ENCODE peak calls at places on chromosome 5, in ten cellular contexts. M is COR-L47; J is putamen; F is CD4-positive, alpha-beta memory T cell; R is D721Med; N is A172; U is right cardiac atrium; O is epithelial cell of esophagus; X is right lobe of liver; H is left ventricle myocardium inferior. A is an unnamed sample.

GRCh38 chr5:176415240-176416122 is 858 bp downstream of the CLTB start:
- DNase-seq in H (no peak), M (no peak), R (no peak), O (peak; percentile 75), F (no peak), X (no peak), N (peak; percentile 57), U (peak; percentile 71), J (no peak), A (peak; percentile 48)

GRCh38 chr5:154189256-154189818 is 1.2 kb upstream of the GALNT10 start:
- DNase-seq in F (no peak), M (no peak), X (peak; percentile 38), O (no peak), U (peak; percentile 65), J (no peak), H (peak; percentile 18), N (no peak), R (no peak), A (peak; percentile 44)

GRCh38 chr5:163978897-163979296 is 473.5 kb downstream of the MAT2B start:
- DNase-seq in F (no peak), R (no peak), X (no peak), N (no peak), M (no peak), J (no peak), O (peak; percentile 46), U (no peak), H (no peak), A (no peak)

GRCh38 chr5:76252437-76252836 is 150.6 kb upstream of the IQGAP2 start:
- DNase-seq in U (no peak), R (no peak), N (peak; percentile 11), J (no peak), X (no peak), F (no peak), O (peak; percentile 42), M (no peak), H (no peak), A (no peak)

GRCh38 chr5:73917433-73917832 is 291.4 kb downstream of the ARHGEF28 start:
- DNase-seq in X (peak; percentile 74), M (peak; percentile 82), O (no peak), F (no peak), N (no peak), H (peak; percentile 41), U (peak; percentile 66), R (no peak), J (no peak), A (no peak)

GRCh38 chr5:37875051-37875787 is 35.4 kb upstream of the GDNF start:
- DNase-seq in J (no peak), O (peak; percentile 89), M (no peak), R (no peak), H (no peak), X (no peak), U (no peak), N (peak; percentile 33), F (no peak), A (no peak)

GRCh38 chr5:157130933-157131332 is 11.7 kb downstream of the MED7 start:
- DNase-seq in U (no peak), R (no peak), O (peak; percentile 20), J (no peak), X (no peak), M (no peak), H (no peak), N (peak; percentile 17), F (no peak), A (no peak)

GRCh38 chr5:501040-501832 is 23.0 kb downstream of the SLC9A3 start:
- DNase-seq in N (no peak), R (no peak), H (no peak), M (no peak), J (no peak), F (no peak), X (no peak), O (no peak), U (no peak), A (no peak)

GRCh38 chr5:137612576-137612975 is 113.5 kb upstream of the SPOCK1 start:
- DNase-seq in N (no peak), F (no peak), R (no peak), J (no peak), U (no peak), H (no peak), M (no peak), X (no peak), O (no peak), A (no peak)

GRCh38 chr5:14112998-14113652 is 30.0 kb upstream of the TRIO start:
- DNase-seq in O (no peak), M (no peak), R (no peak), U (peak; percentile 61), N (peak; percentile 42), J (no peak), X (peak; percentile 30), H (peak; percentile 40), F (no peak), A (peak; percentile 73)

GRCh38 chr5:310941-311434 is 10.5 kb upstream of the AHRR start:
- DNase-seq in F (no peak), H (no peak), U (no peak), O (no peak), X (peak; percentile 73), R (no peak), M (no peak), J (no peak), N (peak; percentile 18), A (no peak)